ENCODE peak calls at places on chromosomes 12 and 14, in seven cellular contexts. One of them, this sample, is unnamed.
A peak's percentile ranks its signal among the peaks of the same experiment; 100 is the strongest.

GRCh38 chr14:101507306-101508150 is 53.8 kb upstream of the DIO3 start:
- DNase-seq in T-helper 2 cell: peak; percentile 1
- DNase-seq in stimulated activated CD8-positive, alpha-beta memory T cell treated with anti-CD3 and anti-CD28 coated beads, Interleukin-2, amount 100 ng/mL, for 1 hour: no peak
- DNase-seq in 8988T: no peak
- DNase-seq in HepG2: no peak
- DNase-seq in activated CD4-positive, alpha-beta memory T cell treated with anti-CD3 and anti-CD28 coated beads for 36 hours: no peak
- DNase-seq in BJ: no peak
- DNase-seq in this sample: no peak

GRCh38 chr14:103847439-103847953 is at the start of gene PPP1R13B:
- DNase-seq in T-helper 2 cell: peak; percentile 94
- DNase-seq in stimulated activated CD8-positive, alpha-beta memory T cell treated with anti-CD3 and anti-CD28 coated beads, Interleukin-2, amount 100 ng/mL, for 1 hour: peak; percentile 92
- DNase-seq in 8988T: peak; percentile 96
- DNase-seq in HepG2: peak; percentile 78
- DNase-seq in activated CD4-positive, alpha-beta memory T cell treated with anti-CD3 and anti-CD28 coated beads for 36 hours: peak; percentile 94
- DNase-seq in BJ: peak; percentile 19
- DNase-seq in this sample: peak; percentile 32

GRCh38 chr14:69370061-69370460 is 28.0 kb downstream of the ERH start:
- DNase-seq in T-helper 2 cell: no peak
- DNase-seq in stimulated activated CD8-positive, alpha-beta memory T cell treated with anti-CD3 and anti-CD28 coated beads, Interleukin-2, amount 100 ng/mL, for 1 hour: no peak
- DNase-seq in 8988T: no peak
- DNase-seq in HepG2: no peak
- DNase-seq in activated CD4-positive, alpha-beta memory T cell treated with anti-CD3 and anti-CD28 coated beads for 36 hours: no peak
- DNase-seq in BJ: no peak
- DNase-seq in this sample: no peak

GRCh38 chr14:100117647-100118376 is 41.6 kb downstream of the DEGS2 start:
- DNase-seq in T-helper 2 cell: no peak
- DNase-seq in stimulated activated CD8-positive, alpha-beta memory T cell treated with anti-CD3 and anti-CD28 coated beads, Interleukin-2, amount 100 ng/mL, for 1 hour: no peak
- DNase-seq in 8988T: no peak
- DNase-seq in HepG2: no peak
- DNase-seq in activated CD4-positive, alpha-beta memory T cell treated with anti-CD3 and anti-CD28 coated beads for 36 hours: no peak
- DNase-seq in BJ: no peak
- DNase-seq in this sample: no peak

GRCh38 chr12:121451931-121452330 is 52.0 kb downstream of the RNF34 start:
- DNase-seq in T-helper 2 cell: no peak
- DNase-seq in stimulated activated CD8-positive, alpha-beta memory T cell treated with anti-CD3 and anti-CD28 coated beads, Interleukin-2, amount 100 ng/mL, for 1 hour: no peak
- DNase-seq in 8988T: no peak
- DNase-seq in HepG2: no peak
- DNase-seq in activated CD4-positive, alpha-beta memory T cell treated with anti-CD3 and anti-CD28 coated beads for 36 hours: no peak
- DNase-seq in BJ: no peak
- DNase-seq in this sample: no peak

GRCh38 chr14:76086636-76087035 is 65.1 kb upstream of the GPATCH2L start:
- DNase-seq in T-helper 2 cell: no peak
- DNase-seq in stimulated activated CD8-positive, alpha-beta memory T cell treated with anti-CD3 and anti-CD28 coated beads, Interleukin-2, amount 100 ng/mL, for 1 hour: no peak
- DNase-seq in 8988T: no peak
- DNase-seq in HepG2: no peak
- DNase-seq in activated CD4-positive, alpha-beta memory T cell treated with anti-CD3 and anti-CD28 coated beads for 36 hours: no peak
- DNase-seq in BJ: no peak
- DNase-seq in this sample: no peak

GRCh38 chr14:99119554-99119953 is 152.4 kb downstream of the BCL11B start:
- DNase-seq in T-helper 2 cell: no peak
- DNase-seq in stimulated activated CD8-positive, alpha-beta memory T cell treated with anti-CD3 and anti-CD28 coated beads, Interleukin-2, amount 100 ng/mL, for 1 hour: no peak
- DNase-seq in 8988T: no peak
- DNase-seq in HepG2: no peak
- DNase-seq in activated CD4-positive, alpha-beta memory T cell treated with anti-CD3 and anti-CD28 coated beads for 36 hours: no peak
- DNase-seq in BJ: no peak
- DNase-seq in this sample: no peak

GRCh38 chr12:53999596-54000104 is 311 bp upstream of the HOXC9 start:
- DNase-seq in T-helper 2 cell: no peak
- DNase-seq in stimulated activated CD8-positive, alpha-beta memory T cell treated with anti-CD3 and anti-CD28 coated beads, Interleukin-2, amount 100 ng/mL, for 1 hour: no peak
- DNase-seq in 8988T: no peak
- DNase-seq in HepG2: peak; percentile 30
- DNase-seq in activated CD4-positive, alpha-beta memory T cell treated with anti-CD3 and anti-CD28 coated beads for 36 hours: peak; percentile 42
- DNase-seq in BJ: no peak
- DNase-seq in this sample: no peak

GRCh38 chr12:113173081-113173698 is 12.1 kb downstream of the DDX54 start:
- DNase-seq in T-helper 2 cell: no peak
- DNase-seq in stimulated activated CD8-positive, alpha-beta memory T cell treated with anti-CD3 and anti-CD28 coated beads, Interleukin-2, amount 100 ng/mL, for 1 hour: no peak
- DNase-seq in 8988T: no peak
- DNase-seq in HepG2: no peak
- DNase-seq in activated CD4-positive, alpha-beta memory T cell treated with anti-CD3 and anti-CD28 coated beads for 36 hours: no peak
- DNase-seq in BJ: no peak
- DNase-seq in this sample: no peak

GRCh38 chr12:26112703-26113147 is 12.1 kb downstream of the BHLHE41 start:
- DNase-seq in T-helper 2 cell: no peak
- DNase-seq in stimulated activated CD8-positive, alpha-beta memory T cell treated with anti-CD3 and anti-CD28 coated beads, Interleukin-2, amount 100 ng/mL, for 1 hour: no peak
- DNase-seq in 8988T: no peak
- DNase-seq in HepG2: no peak
- DNase-seq in activated CD4-positive, alpha-beta memory T cell treated with anti-CD3 and anti-CD28 coated beads for 36 hours: no peak
- DNase-seq in BJ: no peak
- DNase-seq in this sample: no peak

GRCh38 chr12:76558684-76559276 is 791 bp downstream of the OSBPL8 start:
- DNase-seq in T-helper 2 cell: peak; percentile 59
- DNase-seq in stimulated activated CD8-positive, alpha-beta memory T cell treated with anti-CD3 and anti-CD28 coated beads, Interleukin-2, amount 100 ng/mL, for 1 hour: peak; percentile 61
- DNase-seq in 8988T: peak; percentile 33
- DNase-seq in HepG2: peak; percentile 27
- DNase-seq in activated CD4-positive, alpha-beta memory T cell treated with anti-CD3 and anti-CD28 coated beads for 36 hours: peak; percentile 87
- DNase-seq in BJ: no peak
- DNase-seq in this sample: no peak

GRCh38 chr12:27607611-27608010 is 83.6 kb downstream of the PPFIBP1 start:
- DNase-seq in T-helper 2 cell: no peak
- DNase-seq in stimulated activated CD8-positive, alpha-beta memory T cell treated with anti-CD3 and anti-CD28 coated beads, Interleukin-2, amount 100 ng/mL, for 1 hour: no peak
- DNase-seq in 8988T: no peak
- DNase-seq in HepG2: no peak
- DNase-seq in activated CD4-positive, alpha-beta memory T cell treated with anti-CD3 and anti-CD28 coated beads for 36 hours: no peak
- DNase-seq in BJ: no peak
- DNase-seq in this sample: no peak

GRCh38 chr12:128969480-128970055 is 116.3 kb downstream of the GLT1D1 start:
- DNase-seq in T-helper 2 cell: no peak
- DNase-seq in stimulated activated CD8-positive, alpha-beta memory T cell treated with anti-CD3 and anti-CD28 coated beads, Interleukin-2, amount 100 ng/mL, for 1 hour: no peak
- DNase-seq in 8988T: no peak
- DNase-seq in HepG2: no peak
- DNase-seq in activated CD4-positive, alpha-beta memory T cell treated with anti-CD3 and anti-CD28 coated beads for 36 hours: peak; percentile 17
- DNase-seq in BJ: no peak
- DNase-seq in this sample: no peak

GRCh38 chr14:55398679-55399078 is 13.0 kb downstream of the ATG14 start:
- DNase-seq in T-helper 2 cell: no peak
- DNase-seq in stimulated activated CD8-positive, alpha-beta memory T cell treated with anti-CD3 and anti-CD28 coated beads, Interleukin-2, amount 100 ng/mL, for 1 hour: no peak
- DNase-seq in 8988T: no peak
- DNase-seq in HepG2: no peak
- DNase-seq in activated CD4-positive, alpha-beta memory T cell treated with anti-CD3 and anti-CD28 coated beads for 36 hours: no peak
- DNase-seq in BJ: peak; percentile 91
- DNase-seq in this sample: peak; percentile 94